ENCODE peak calls at places on chromosomes 2 and 18, in eight cellular contexts. Y is stimulated activated CD4-positive, alpha-beta T cell treated with anti-CD3 and anti-CD28 coated beads, Interleukin-15, amount 100 ng/mL, for 1 hour; I is amniotic stem cell; X is CD8-positive, alpha-beta memory T cell; M is HS-5; E is heart left ventricle; L is iris pigment epithelial cell; V is tibial artery. C is an unnamed sample.

GRCh38 chr2:158497486-158497885 is 40.7 kb downstream of the PKP4 start:
- DNase-seq in Y (no peak), I (no peak), X (no peak), M (no peak), E (no peak), L (peak), V (no peak), C (no peak)

GRCh38 chr2:76821731-76822130 is 700.4 kb downstream of the LRRTM4 start:
- DNase-seq in Y (no peak), I (no peak), X (no peak), M (no peak), E (no peak), L (no peak), V (no peak), C (no peak)

GRCh38 chr2:219207254-219207883 is 787 bp downstream of the ZFAND2B start:
- DNase-seq in Y (no peak), I (no peak), X (no peak), M (no peak), E (no peak), L (peak), V (no peak), C (no peak)

GRCh38 chr2:1564506-1564905 is 151.2 kb downstream of the TPO start:
- DNase-seq in Y (no peak), I (no peak), X (no peak), M (no peak), E (peak), L (no peak), V (no peak), C (peak)

GRCh38 chr2:177645241-177645640 is 252.7 kb downstream of the AGPS start:
- DNase-seq in Y (no peak), I (no peak), X (no peak), M (no peak), E (no peak), L (no peak), V (no peak), C (no peak)

GRCh38 chr2:214489702-214490101 is 78.8 kb downstream of the VWC2L start:
- DNase-seq in Y (no peak), I (no peak), X (no peak), M (no peak), E (no peak), L (no peak), V (no peak), C (no peak)

GRCh38 chr18:28884304-28884703 is 707.4 kb upstream of the CDH2 start:
- DNase-seq in Y (no peak), I (no peak), X (no peak), M (no peak), E (no peak), L (peak), V (no peak), C (no peak)

GRCh38 chr18:44826418-44827259 is 146.0 kb downstream of the SETBP1 start:
- DNase-seq in Y (no peak), I (peak), X (no peak), M (peak), E (no peak), L (peak), V (peak), C (peak)

GRCh38 chr2:134173338-134174016 is 80.4 kb upstream of the MGAT5 start:
- DNase-seq in Y (no peak), I (no peak), X (no peak), M (no peak), E (no peak), L (no peak), V (no peak), C (peak)

GRCh38 chr2:240447934-240448333 is 12.5 kb downstream of the GPC1 start:
- DNase-seq in Y (no peak), I (no peak), X (no peak), M (no peak), E (no peak), L (no peak), V (no peak), C (no peak)

GRCh38 chr2:150171065-150171548 is 316.4 kb downstream of the RND3 start:
- DNase-seq in Y (no peak), I (no peak), X (no peak), M (no peak), E (no peak), L (no peak), V (no peak), C (no peak)

GRCh38 chr2:100588071-100588786 is 25.4 kb downstream of the PDCL3 start:
- DNase-seq in Y (no peak), I (no peak), X (peak), M (peak), E (no peak), L (peak), V (no peak), C (no peak)

GRCh38 chr2:8312861-8313768 is 368.7 kb upstream of the ID2 start:
- DNase-seq in Y (no peak), I (no peak), X (no peak), M (no peak), E (no peak), L (no peak), V (no peak), C (no peak)

GRCh38 chr2:54572636-54573531 is 116.8 kb downstream of the SPTBN1 start:
- DNase-seq in Y (no peak), I (no peak), X (peak), M (peak), E (no peak), L (peak), V (no peak), C (no peak)

GRCh38 chr2:67476808-67477790 is 80.0 kb downstream of the ETAA1 start:
- DNase-seq in Y (no peak), I (peak), X (no peak), M (no peak), E (no peak), L (peak), V (no peak), C (peak)

GRCh38 chr2:85959826-85960225 is 71.0 kb upstream of the ST3GAL5 start:
- DNase-seq in Y (no peak), I (no peak), X (no peak), M (no peak), E (no peak), L (no peak), V (no peak), C (no peak)

GRCh38 chr2:227848146-227848545 is 23.3 kb upstream of the DAW1 start:
- DNase-seq in Y (no peak), I (no peak), X (no peak), M (no peak), E (no peak), L (no peak), V (no peak), C (no peak)

GRCh38 chr2:239747274-239747673 is 277.9 kb downstream of the NDUFA10 start:
- DNase-seq in Y (no peak), I (no peak), X (no peak), M (no peak), E (peak), L (no peak), V (no peak), C (no peak)

GRCh38 chr2:200585730-200586643 is at the start of gene AOX1:
- DNase-seq in Y (no peak), I (no peak), X (no peak), M (no peak), E (peak), L (peak), V (peak), C (peak)

GRCh38 chr2:191740016-191740419 is 62.1 kb downstream of the NABP1 start:
- DNase-seq in Y (no peak), I (no peak), X (peak), M (no peak), E (no peak), L (peak), V (no peak), C (no peak)

GRCh38 chr2:179580378-179581146 is 280.9 kb downstream of the ZNF385B start:
- DNase-seq in Y (no peak), I (no peak), X (no peak), M (no peak), E (no peak), L (no peak), V (no peak), C (peak)

GRCh38 chr2:109377976-109378375 is 235.8 kb downstream of the SEPTIN10 start:
- DNase-seq in Y (no peak), I (no peak), X (no peak), M (no peak), E (no peak), L (no peak), V (peak), C (no peak)

GRCh38 chr2:216362730-216363129 is 9.6 kb downstream of the MARCHF4 start:
- DNase-seq in Y (no peak), I (no peak), X (no peak), M (peak), E (no peak), L (peak), V (no peak), C (no peak)

GRCh38 chr18:57586243-57587049 is at the start of gene FECH:
- DNase-seq in Y (peak), I (no peak), X (peak), M (no peak), E (peak), L (peak), V (peak), C (peak)

C was measured in left cardiac atrium.